ENCODE peak calls at places on chromosomes 13 and 19, in seven cellular contexts. N is astrocyte of the cerebellum, F is mesothelial cell of epicardium, J is H9, G is lower leg skin, W is IMR-90, O is Calu3. V is an unnamed sample.

GRCh38 chr19:41239363-41239762 is 20.3 kb downstream of the AXL start:
- DNase-seq in N (no peak), F (no peak), J (no peak), G (no peak), W (no peak), O (no peak), V (no peak)

GRCh38 chr19:16779539-16780163 is 49.5 kb upstream of the SIN3B start:
- DNase-seq in N (no peak), F (no peak), J (no peak), G (no peak), W (no peak), O (no peak), V (no peak)

GRCh38 chr19:44735011-44735410 is 13.5 kb upstream of the BCL3 start:
- DNase-seq in N (no peak), F (no peak), J (no peak), G (no peak), W (no peak), O (peak), V (no peak)

GRCh38 chr19:15285896-15286591 is 46.3 kb downstream of the BRD4 start:
- DNase-seq in N (no peak), F (no peak), J (no peak), G (no peak), W (no peak), O (no peak), V (no peak)

GRCh38 chr13:97567510-97568243 is 133.7 kb downstream of the RAP2A start:
- DNase-seq in N (no peak), F (no peak), J (peak), G (peak), W (peak), O (peak), V (no peak)

GRCh38 chr19:48987323-48987722 is 5.8 kb downstream of the GYS1 start:
- DNase-seq in N (no peak), F (no peak), J (no peak), G (no peak), W (no peak), O (no peak), V (no peak)

GRCh38 chr13:98265669-98266551 is 88.8 kb upstream of the RNF113B start:
- DNase-seq in N (peak), F (no peak), J (no peak), G (no peak), W (peak), O (peak), V (no peak)

GRCh38 chr19:52943884-52944643 is 18.6 kb downstream of the ZNF816 start:
- DNase-seq in N (no peak), F (no peak), J (no peak), G (peak), W (no peak), O (no peak), V (no peak)

GRCh38 chr19:43789029-43789428 is 8.3 kb upstream of the KCNN4 start:
- DNase-seq in N (no peak), F (no peak), J (no peak), G (no peak), W (peak), O (no peak), V (peak)

GRCh38 chr19:46112527-46112926 is 12.0 kb downstream of the IGFL3 start:
- DNase-seq in N (no peak), F (no peak), J (no peak), G (no peak), W (no peak), O (no peak), V (no peak)

GRCh38 chr13:49649244-49649962 is 21.1 kb downstream of the ARL11 start:
- DNase-seq in N (no peak), F (no peak), J (no peak), G (no peak), W (peak), O (no peak), V (no peak)

GRCh38 chr13:36345438-36346221 is 564 bp downstream of the SPART start:
- DNase-seq in N (peak), F (peak), J (peak), G (peak), W (peak), O (no peak), V (no peak)

GRCh38 chr13:103081435-103081834 is 15.2 kb upstream of the SLC10A2 start:
- DNase-seq in N (no peak), F (no peak), J (no peak), G (no peak), W (no peak), O (no peak), V (no peak)

GRCh38 chr13:97395437-97396136 is 38.4 kb upstream of the RAP2A start:
- DNase-seq in N (no peak), F (no peak), J (no peak), G (no peak), W (peak), O (no peak), V (no peak)

GRCh38 chr13:111210488-111210887 is 95.4 kb downstream of the ARHGEF7 start:
- DNase-seq in N (no peak), F (peak), J (peak), G (no peak), W (peak), O (no peak), V (no peak)

GRCh38 chr13:56347014-56347413 is 793.7 kb upstream of the PRR20A start:
- DNase-seq in N (no peak), F (no peak), J (no peak), G (no peak), W (no peak), O (no peak), V (no peak)

GRCh38 chr13:107277911-107278310 is 710.0 kb upstream of the ARGLU1 start:
- DNase-seq in N (no peak), F (no peak), J (no peak), G (no peak), W (peak), O (no peak), V (no peak)

GRCh38 chr19:29537601-29538000 is 11.8 kb downstream of the VSTM2B start:
- DNase-seq in N (no peak), F (peak), J (no peak), G (no peak), W (no peak), O (no peak), V (peak)

GRCh38 chr19:50819636-50820035 is 4.0 kb downstream of the KLK1 start:
- DNase-seq in N (no peak), F (no peak), J (no peak), G (no peak), W (no peak), O (no peak), V (no peak)

GRCh38 chr13:99314640-99315176 is 7.5 kb upstream of the GPR183 start:
- DNase-seq in N (no peak), F (no peak), J (no peak), G (no peak), W (peak), O (no peak), V (no peak)

GRCh38 chr13:81987677-81988357 is 1646.9 kb upstream of the SPRY2 start:
- DNase-seq in N (no peak), F (no peak), J (no peak), G (no peak), W (no peak), O (no peak), V (no peak)

GRCh38 chr19:20365146-20365545 is 198.1 kb downstream of the ZNF486 start:
- DNase-seq in N (no peak), F (no peak), J (no peak), G (no peak), W (no peak), O (no peak), V (no peak)

GRCh38 chr19:41872775-41873647 is 4.1 kb upstream of the CD79A start:
- DNase-seq in N (peak), F (peak), J (peak), G (no peak), W (peak), O (peak), V (no peak)

GRCh38 chr19:13629687-13630357 is 123.5 kb upstream of the CACNA1A start:
- DNase-seq in N (no peak), F (no peak), J (no peak), G (no peak), W (peak), O (no peak), V (no peak)

GRCh38 chr19:14342809-14343208 is 38.4 kb upstream of the ADGRE5 start:
- DNase-seq in N (no peak), F (no peak), J (peak), G (no peak), W (no peak), O (no peak), V (no peak)

GRCh38 chr19:48511800-48512503 is at the start of gene LMTK3:
- DNase-seq in N (no peak), F (no peak), J (peak), G (no peak), W (peak), O (no peak), V (no peak)

GRCh38 chr19:42132851-42133528 is 744 bp upstream of the POU2F2 start:
- DNase-seq in N (no peak), F (peak), J (peak), G (peak), W (no peak), O (peak), V (no peak)

GRCh38 chr13:36131215-36131930 is at the start of gene DCLK1:
- DNase-seq in N (peak), F (peak), J (peak), G (peak), W (no peak), O (no peak), V (peak)

GRCh38 chr19:35764432-35765315 is 6.7 kb downstream of the PROSER3 start:
- DNase-seq in N (no peak), F (no peak), J (peak), G (no peak), W (no peak), O (no peak), V (peak)

GRCh38 chr13:48333976-48334375 is 30.4 kb downstream of the RB1 start:
- DNase-seq in N (no peak), F (no peak), J (no peak), G (no peak), W (peak), O (peak), V (no peak)

DNA sequence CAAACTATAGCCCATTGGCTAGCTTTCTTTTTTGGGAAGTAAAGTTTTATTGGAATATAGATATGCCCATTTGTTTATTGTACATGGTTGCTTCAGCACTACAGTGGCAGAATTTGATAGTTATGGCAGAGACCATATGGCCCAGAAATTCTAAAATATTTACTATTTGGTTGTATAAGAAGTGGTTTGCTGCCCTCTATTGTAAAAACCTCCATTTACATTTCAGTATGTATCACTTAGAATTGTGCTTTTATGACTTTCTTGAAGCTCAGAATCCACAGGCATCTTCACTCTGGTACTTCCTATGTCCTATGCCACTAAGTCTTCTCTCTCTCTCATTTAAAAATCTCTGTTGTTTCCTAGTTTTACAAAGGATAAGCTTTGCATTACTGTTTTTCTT is 37.7 kb downstream of the DLEU7 start:
- DNase-seq in N (no peak), F (no peak), J (no peak), G (no peak), W (peak), O (no peak), V (no peak)
- TF ChIP-seq CTCF in N (no peak), F (no peak), J (peak), G (no peak), W (peak), O (no peak), V (peak)

DNA sequence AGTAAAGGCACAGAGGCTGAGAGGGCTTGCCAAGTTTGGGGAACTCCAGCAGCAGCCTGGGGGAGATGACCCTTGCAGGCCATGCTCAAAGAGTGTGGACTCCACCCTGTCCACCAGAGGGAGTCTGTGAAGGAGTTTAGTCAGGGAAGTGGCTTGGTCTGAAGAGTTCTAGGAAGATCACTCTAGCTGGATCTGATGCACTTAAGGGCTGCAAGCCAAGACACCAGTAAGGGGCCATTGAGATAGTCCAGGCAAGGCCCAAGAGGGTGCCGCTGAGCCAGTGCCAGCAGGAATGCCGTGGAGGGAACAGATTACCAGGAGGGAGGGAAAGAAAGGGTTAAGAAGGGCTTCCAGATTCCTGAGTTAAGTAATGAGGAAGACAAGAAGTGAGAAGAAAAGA is 68.7 kb downstream of the ZAR1L start:
- DNase-seq in N (peak), F (peak), J (peak), G (peak), W (peak), O (peak), V (no peak)
- TF ChIP-seq CTCF in N (peak), F (peak), J (peak), G (no peak), W (peak), O (peak), V (peak)

GRCh38 chr13:114116734-114117133 is 15.7 kb downstream of the RASA3 start:
- DNase-seq in N (no peak), F (no peak), J (no peak), G (peak), W (no peak), O (no peak), V (peak)

GRCh38 chr13:114118086-114118762 is 14.2 kb downstream of the RASA3 start:
- DNase-seq in N (no peak), F (no peak), J (no peak), G (no peak), W (no peak), O (no peak), V (peak)

GRCh38 chr13:114113961-114114360 is 18.5 kb downstream of the RASA3 start:
- DNase-seq in N (no peak), F (no peak), J (no peak), G (peak), W (no peak), O (no peak), V (peak)

GRCh38 chr13:114115191-114115671 is 17.2 kb downstream of the RASA3 start:
- DNase-seq in N (no peak), F (no peak), J (no peak), G (peak), W (peak), O (peak), V (peak)

GRCh38 chr13:114115796-114116195 is 16.6 kb downstream of the RASA3 start:
- DNase-seq in N (no peak), F (no peak), J (no peak), G (peak), W (no peak), O (no peak), V (peak)
- TF ChIP-seq CTCF in N (no peak), F (no peak), J (no peak), G (no peak), W (no peak), O (no peak), V (no peak)

GRCh38 chr13:104530741-104531140 is 1464.5 kb upstream of the SLC10A2 start:
- DNase-seq in N (peak), F (no peak), J (no peak), G (no peak), W (no peak), O (no peak), V (no peak)

GRCh38 chr13:104532131-104532530 is 1465.9 kb upstream of the SLC10A2 start:
- DNase-seq in N (no peak), F (no peak), J (no peak), G (no peak), W (no peak), O (no peak), V (no peak)

GRCh38 chr13:104534847-104535246 is 1468.6 kb upstream of the SLC10A2 start:
- DNase-seq in N (no peak), F (no peak), J (peak), G (no peak), W (no peak), O (no peak), V (no peak)
- TF ChIP-seq CTCF in N (no peak), F (no peak), J (peak), G (no peak), W (no peak), O (no peak), V (peak)

GRCh38 chr13:47258384-47258783 is 361.5 kb upstream of the HTR2A start:
- DNase-seq in N (no peak), F (no peak), J (no peak), G (no peak), W (no peak), O (no peak), V (no peak)
- TF ChIP-seq CTCF in N (no peak), F (no peak), J (no peak), G (no peak), W (no peak), O (no peak), V (peak)

GRCh38 chr19:10872551-10873107 is 1.3 kb downstream of the CARM1 start:
- DNase-seq in N (no peak), F (no peak), J (no peak), G (no peak), W (no peak), O (no peak), V (no peak)
- TF ChIP-seq CTCF in N (no peak), F (peak), J (no peak), G (no peak), W (no peak), O (no peak), V (no peak)

DNA sequence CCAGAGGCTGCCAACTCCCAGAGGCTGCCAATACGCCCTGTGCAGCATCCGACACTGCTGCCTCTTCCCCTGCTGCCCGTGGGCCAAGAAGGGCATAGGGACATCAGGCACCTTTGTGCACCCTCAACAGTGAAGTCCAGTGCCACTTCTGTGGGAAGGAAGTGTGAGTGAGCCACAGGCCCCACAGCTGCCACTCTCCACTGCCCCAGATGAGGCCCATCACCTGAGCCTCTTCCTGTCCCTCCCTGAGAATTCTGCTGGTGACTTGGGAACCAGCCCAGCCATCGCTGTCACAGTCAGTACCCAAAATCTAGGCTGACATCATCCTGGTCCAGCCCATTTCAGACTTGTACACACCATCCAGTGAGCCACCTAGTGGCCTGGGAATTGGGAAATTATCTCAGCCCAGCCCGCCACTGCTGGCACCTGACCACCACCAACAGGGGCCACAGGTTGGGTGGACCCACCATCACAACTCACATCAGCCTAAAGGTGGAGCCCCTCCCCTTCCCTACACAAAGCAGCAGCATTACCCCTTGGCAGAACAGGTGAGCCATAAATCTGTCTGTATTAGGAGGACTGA is 733.9 kb upstream of the KLHL1 start:
- DNase-seq in N (no peak), F (no peak), J (peak), G (no peak), W (no peak), O (no peak), V (peak)
- TF ChIP-seq CTCF in N (no peak), F (no peak), J (peak), G (no peak), W (no peak), O (no peak), V (no peak)

DNA sequence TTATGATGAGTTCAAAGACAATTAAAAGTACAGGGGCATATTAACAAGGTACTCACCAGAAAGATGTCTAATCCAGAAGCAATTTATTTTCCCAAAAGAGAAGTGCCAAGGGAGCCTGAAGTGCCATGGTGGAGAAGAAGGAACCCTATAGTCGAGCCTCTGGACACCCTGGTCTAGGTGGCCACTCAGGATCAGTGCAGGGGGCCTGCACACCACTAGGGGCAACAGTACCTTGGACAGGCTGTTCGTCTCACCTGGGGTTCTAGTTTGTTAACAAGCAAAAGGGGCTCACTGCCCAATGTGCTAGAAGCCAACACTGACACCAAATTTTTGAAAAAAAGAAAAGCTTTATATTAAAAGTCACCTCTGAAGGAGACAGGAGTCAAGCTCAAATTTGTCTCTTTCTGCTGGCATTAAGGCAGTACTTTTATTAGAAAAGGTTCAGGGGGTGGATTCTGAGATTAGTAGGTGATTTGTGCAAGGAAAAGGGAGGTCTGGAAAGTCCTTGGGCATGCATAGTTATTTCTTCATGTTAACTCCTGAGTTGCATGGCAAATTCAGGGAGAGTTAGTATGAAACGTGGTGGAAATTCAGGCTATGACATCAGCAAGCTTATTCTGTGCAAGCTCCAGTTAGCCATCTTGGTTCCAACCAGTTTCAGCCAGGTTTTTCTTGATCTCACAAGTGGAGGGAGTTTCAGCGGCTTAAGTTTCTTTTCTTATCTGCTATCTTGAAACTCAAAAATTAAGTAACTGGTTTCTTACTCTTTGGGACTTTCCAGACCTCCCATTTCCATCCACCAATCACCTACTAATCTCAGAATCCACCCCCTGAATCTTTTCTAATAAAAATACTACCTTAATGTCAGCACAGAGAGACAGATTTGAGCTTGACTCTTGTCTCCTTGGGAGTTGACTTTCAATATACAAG is 884 bp upstream of the CBY2 start:
- DNase-seq in N (no peak), F (no peak), J (no peak), G (no peak), W (no peak), O (no peak), V (no peak)
- TF ChIP-seq CTCF in N (no peak), F (no peak), J (peak), G (no peak), W (no peak), O (no peak), V (no peak)

V was measured in chondrocyte.